ENCODE peak calls at places on chromosomes 16 and 17, in nine cellular contexts. One of them, this sample, is unnamed. For H3K4me1, the result is how much of the 10 kb centered on the place peaks cover.

GRCh38 chr16:58409316-58409973 is 17.2 kb downstream of the GINS3 start:
- DNase-seq in Peyer's patch: no peak
- DNase-seq in psoas muscle: no peak
- DNase-seq in tibial nerve: peak
- DNase-seq in cardiac muscle cell: no peak
- DNase-seq in CD4-positive, CD25-positive, alpha-beta regulatory T cell: no peak
- DNase-seq in adipocyte: peak
- DNase-seq in CD8-positive, alpha-beta T cell: no peak
- DNase-seq in effector memory CD4-positive, alpha-beta T cell: no peak
- DNase-seq in this sample: no peak

GRCh38 chr17:69062860-69063621 is 2.3 kb upstream of the ABCA9 start:
- DNase-seq in adipocyte: no peak
- DNase-seq in tibial nerve: no peak
- DNase-seq in effector memory CD4-positive, alpha-beta T cell: no peak
- DNase-seq in CD4-positive, CD25-positive, alpha-beta regulatory T cell: no peak
- DNase-seq in CD8-positive, alpha-beta T cell: no peak
- DNase-seq in Peyer's patch: no peak
- DNase-seq in cardiac muscle cell: no peak
- DNase-seq in psoas muscle: no peak
- DNase-seq in this sample: no peak

GRCh38 chr17:49959183-49959935 is 9.6 kb upstream of the DLX4 start:
- DNase-seq in cardiac muscle cell: no peak
- DNase-seq in CD8-positive, alpha-beta T cell: no peak
- DNase-seq in tibial nerve: no peak
- DNase-seq in psoas muscle: no peak
- DNase-seq in adipocyte: no peak
- DNase-seq in Peyer's patch: no peak
- DNase-seq in CD4-positive, CD25-positive, alpha-beta regulatory T cell: no peak
- DNase-seq in effector memory CD4-positive, alpha-beta T cell: no peak
- DNase-seq in this sample: no peak

GRCh38 chr16:78249056-78249455 is 149.6 kb downstream of the WWOX start:
- DNase-seq in psoas muscle: no peak
- DNase-seq in CD4-positive, CD25-positive, alpha-beta regulatory T cell: no peak
- DNase-seq in adipocyte: no peak
- DNase-seq in CD8-positive, alpha-beta T cell: no peak
- DNase-seq in effector memory CD4-positive, alpha-beta T cell: no peak
- DNase-seq in cardiac muscle cell: peak
- DNase-seq in tibial nerve: no peak
- DNase-seq in Peyer's patch: no peak
- DNase-seq in this sample: no peak

GRCh38 chr16:11224894-11225676 is 30.9 kb downstream of the SOCS1 start:
- DNase-seq in Peyer's patch: no peak
- DNase-seq in tibial nerve: no peak
- DNase-seq in CD4-positive, CD25-positive, alpha-beta regulatory T cell: peak
- DNase-seq in psoas muscle: peak
- DNase-seq in adipocyte: no peak
- DNase-seq in CD8-positive, alpha-beta T cell: peak
- DNase-seq in effector memory CD4-positive, alpha-beta T cell: peak
- DNase-seq in cardiac muscle cell: no peak
- DNase-seq in this sample: peak

GRCh38 chr17:78130080-78130438 is 512 bp upstream of the TMC8 start:
- DNase-seq in adipocyte: no peak
- DNase-seq in psoas muscle: no peak
- DNase-seq in cardiac muscle cell: no peak
- DNase-seq in effector memory CD4-positive, alpha-beta T cell: no peak
- DNase-seq in Peyer's patch: no peak
- DNase-seq in tibial nerve: no peak
- DNase-seq in CD8-positive, alpha-beta T cell: peak
- DNase-seq in CD4-positive, CD25-positive, alpha-beta regulatory T cell: no peak
- DNase-seq in this sample: peak

GRCh38 chr16:55478827-55479559 is at the start of gene MMP2:
- DNase-seq in tibial nerve: peak
- DNase-seq in Peyer's patch: no peak
- DNase-seq in CD8-positive, alpha-beta T cell: no peak
- DNase-seq in CD4-positive, CD25-positive, alpha-beta regulatory T cell: no peak
- DNase-seq in cardiac muscle cell: peak
- DNase-seq in psoas muscle: peak
- DNase-seq in adipocyte: peak
- DNase-seq in effector memory CD4-positive, alpha-beta T cell: no peak
- DNase-seq in this sample: no peak

GRCh38 chr16:50928065-50928464 is 186.2 kb downstream of the CYLD start:
- DNase-seq in CD8-positive, alpha-beta T cell: no peak
- DNase-seq in CD4-positive, CD25-positive, alpha-beta regulatory T cell: no peak
- DNase-seq in Peyer's patch: no peak
- DNase-seq in adipocyte: no peak
- DNase-seq in tibial nerve: no peak
- DNase-seq in effector memory CD4-positive, alpha-beta T cell: no peak
- DNase-seq in cardiac muscle cell: no peak
- DNase-seq in psoas muscle: no peak
- DNase-seq in this sample: no peak

GRCh38 chr17:8264320-8264719 is 15.2 kb downstream of the PFAS start:
- DNase-seq in CD8-positive, alpha-beta T cell: no peak
- DNase-seq in Peyer's patch: no peak
- DNase-seq in tibial nerve: no peak
- DNase-seq in cardiac muscle cell: no peak
- DNase-seq in psoas muscle: no peak
- DNase-seq in adipocyte: no peak
- DNase-seq in CD4-positive, CD25-positive, alpha-beta regulatory T cell: no peak
- DNase-seq in effector memory CD4-positive, alpha-beta T cell: no peak
- DNase-seq in this sample: no peak

GRCh38 chr17:82333279-82334171 is at the start of gene SECTM1:
- DNase-seq in Peyer's patch: peak
- DNase-seq in adipocyte: peak
- DNase-seq in effector memory CD4-positive, alpha-beta T cell: no peak
- DNase-seq in CD4-positive, CD25-positive, alpha-beta regulatory T cell: no peak
- DNase-seq in cardiac muscle cell: no peak
- DNase-seq in tibial nerve: peak
- DNase-seq in psoas muscle: no peak
- DNase-seq in CD8-positive, alpha-beta T cell: peak
- DNase-seq in this sample: no peak

DNA sequence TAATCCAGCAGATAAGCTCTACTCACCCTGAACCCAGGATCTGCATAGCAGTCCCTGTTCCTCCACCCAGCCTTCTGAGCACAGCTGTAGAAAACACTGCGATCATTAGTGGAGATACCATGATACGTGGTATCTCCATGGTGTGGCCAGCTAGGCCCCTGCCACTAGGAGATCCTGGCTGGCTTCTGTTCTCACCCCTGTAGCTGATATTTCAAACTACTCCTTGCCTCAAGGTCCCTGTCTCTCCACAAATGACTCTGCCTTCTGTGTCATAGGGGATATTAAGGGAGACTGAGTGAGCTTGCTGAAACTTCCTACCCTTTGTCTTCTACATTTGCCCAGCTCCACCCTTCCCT is 44.3 kb downstream of the ERN1 start:
- DNase-seq in cardiac muscle cell: no peak
- DNase-seq in effector memory CD4-positive, alpha-beta T cell: no peak
- DNase-seq in CD4-positive, CD25-positive, alpha-beta regulatory T cell: no peak
- DNase-seq in CD8-positive, alpha-beta T cell: no peak
- DNase-seq in adipocyte: no peak
- DNase-seq in psoas muscle: no peak
- DNase-seq in tibial nerve: no peak
- DNase-seq in Peyer's patch: no peak
- DNase-seq in this sample: no peak
- H3K4me1 ChIP-seq in cardiac muscle cell: under half
- H3K4me1 ChIP-seq in effector memory CD4-positive, alpha-beta T cell: half or more
- H3K4me1 ChIP-seq in CD4-positive, CD25-positive, alpha-beta regulatory T cell: under half
- H3K4me1 ChIP-seq in CD8-positive, alpha-beta T cell: under half
- H3K4me1 ChIP-seq in adipocyte: under half
- H3K4me1 ChIP-seq in psoas muscle: under half
- H3K4me1 ChIP-seq in tibial nerve: under half
- H3K4me1 ChIP-seq in Peyer's patch: under half
- H3K4me1 ChIP-seq in this sample: half or more

GRCh38 chr17:17752822-17753448 is 71.7 kb downstream of the RAI1 start:
- DNase-seq in Peyer's patch: no peak
- DNase-seq in tibial nerve: no peak
- DNase-seq in effector memory CD4-positive, alpha-beta T cell: no peak
- DNase-seq in cardiac muscle cell: no peak
- DNase-seq in CD8-positive, alpha-beta T cell: no peak
- DNase-seq in CD4-positive, CD25-positive, alpha-beta regulatory T cell: no peak
- DNase-seq in psoas muscle: no peak
- DNase-seq in adipocyte: peak
- DNase-seq in this sample: no peak
- H3K4me1 ChIP-seq in Peyer's patch: under half
- H3K4me1 ChIP-seq in tibial nerve: under half
- H3K4me1 ChIP-seq in effector memory CD4-positive, alpha-beta T cell: half or more
- H3K4me1 ChIP-seq in cardiac muscle cell: under half
- H3K4me1 ChIP-seq in CD8-positive, alpha-beta T cell: half or more
- H3K4me1 ChIP-seq in CD4-positive, CD25-positive, alpha-beta regulatory T cell: half or more
- H3K4me1 ChIP-seq in psoas muscle: under half
- H3K4me1 ChIP-seq in adipocyte: under half
- H3K4me1 ChIP-seq in this sample: under half

DNA sequence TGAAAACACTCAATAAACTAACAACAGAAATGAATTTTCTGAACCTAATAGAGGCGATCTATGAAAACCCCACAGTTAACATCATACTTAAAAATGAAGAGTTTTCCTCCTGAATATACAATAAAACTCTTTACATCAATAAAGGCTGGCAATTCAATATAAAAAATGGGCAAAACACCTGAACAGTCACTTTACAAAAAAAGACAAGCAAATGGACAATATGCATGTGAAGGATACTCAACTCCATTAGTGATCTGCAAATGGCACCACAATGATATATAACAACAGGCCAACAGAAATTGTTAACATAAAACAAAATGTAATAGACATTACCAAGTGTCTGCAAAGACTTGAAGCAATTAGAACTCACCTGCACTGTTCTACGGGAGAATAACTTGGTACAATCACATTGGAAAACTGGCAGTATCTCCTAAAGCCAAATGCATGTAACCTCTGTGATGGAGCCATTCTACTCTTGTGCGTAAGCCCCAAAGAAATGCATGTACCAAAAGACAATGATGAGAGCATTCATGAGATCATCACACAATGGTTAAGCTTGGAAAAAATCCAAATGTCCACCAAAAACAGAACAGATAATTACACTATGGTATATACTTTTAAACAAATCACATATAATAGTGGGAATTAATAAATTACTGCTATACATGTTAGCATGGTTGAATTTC is 433.4 kb upstream of the MAF start:
- DNase-seq in CD4-positive, CD25-positive, alpha-beta regulatory T cell: no peak
- DNase-seq in effector memory CD4-positive, alpha-beta T cell: no peak
- DNase-seq in CD8-positive, alpha-beta T cell: no peak
- DNase-seq in tibial nerve: no peak
- DNase-seq in psoas muscle: no peak
- DNase-seq in Peyer's patch: no peak
- DNase-seq in adipocyte: no peak
- DNase-seq in cardiac muscle cell: no peak
- DNase-seq in this sample: no peak
- H3K4me1 ChIP-seq in CD4-positive, CD25-positive, alpha-beta regulatory T cell: under half
- H3K4me1 ChIP-seq in effector memory CD4-positive, alpha-beta T cell: under half
- H3K4me1 ChIP-seq in CD8-positive, alpha-beta T cell: under half
- H3K4me1 ChIP-seq in tibial nerve: under half
- H3K4me1 ChIP-seq in psoas muscle: under half
- H3K4me1 ChIP-seq in Peyer's patch: under half
- H3K4me1 ChIP-seq in adipocyte: under half
- H3K4me1 ChIP-seq in cardiac muscle cell: under half
- H3K4me1 ChIP-seq in this sample: under half

GRCh38 chr17:47916489-47917208 is 20.6 kb downstream of the SP2 start:
- DNase-seq in adipocyte: no peak
- DNase-seq in cardiac muscle cell: no peak
- DNase-seq in psoas muscle: no peak
- DNase-seq in effector memory CD4-positive, alpha-beta T cell: no peak
- DNase-seq in Peyer's patch: no peak
- DNase-seq in CD4-positive, CD25-positive, alpha-beta regulatory T cell: no peak
- DNase-seq in tibial nerve: no peak
- DNase-seq in CD8-positive, alpha-beta T cell: no peak
- DNase-seq in this sample: no peak

GRCh38 chr17:47914296-47914948 is 18.4 kb downstream of the SP2 start:
- DNase-seq in tibial nerve: no peak
- DNase-seq in CD4-positive, CD25-positive, alpha-beta regulatory T cell: no peak
- DNase-seq in psoas muscle: no peak
- DNase-seq in effector memory CD4-positive, alpha-beta T cell: no peak
- DNase-seq in CD8-positive, alpha-beta T cell: no peak
- DNase-seq in Peyer's patch: no peak
- DNase-seq in adipocyte: no peak
- DNase-seq in cardiac muscle cell: no peak
- DNase-seq in this sample: no peak

GRCh38 chr17:47917581-47917980 is 21.5 kb downstream of the SP2 start:
- DNase-seq in adipocyte: no peak
- DNase-seq in cardiac muscle cell: no peak
- DNase-seq in effector memory CD4-positive, alpha-beta T cell: no peak
- DNase-seq in CD4-positive, CD25-positive, alpha-beta regulatory T cell: no peak
- DNase-seq in CD8-positive, alpha-beta T cell: no peak
- DNase-seq in psoas muscle: no peak
- DNase-seq in Peyer's patch: no peak
- DNase-seq in tibial nerve: no peak
- DNase-seq in this sample: no peak

GRCh38 chr17:47915667-47916242 is 19.7 kb downstream of the SP2 start:
- DNase-seq in Peyer's patch: no peak
- DNase-seq in effector memory CD4-positive, alpha-beta T cell: no peak
- DNase-seq in cardiac muscle cell: no peak
- DNase-seq in adipocyte: no peak
- DNase-seq in psoas muscle: peak
- DNase-seq in CD8-positive, alpha-beta T cell: no peak
- DNase-seq in tibial nerve: no peak
- DNase-seq in CD4-positive, CD25-positive, alpha-beta regulatory T cell: no peak
- DNase-seq in this sample: no peak

GRCh38 chr17:47913050-47913449 is 17.0 kb downstream of the SP2 start:
- DNase-seq in Peyer's patch: no peak
- DNase-seq in adipocyte: no peak
- DNase-seq in tibial nerve: no peak
- DNase-seq in psoas muscle: no peak
- DNase-seq in CD4-positive, CD25-positive, alpha-beta regulatory T cell: no peak
- DNase-seq in effector memory CD4-positive, alpha-beta T cell: no peak
- DNase-seq in CD8-positive, alpha-beta T cell: no peak
- DNase-seq in cardiac muscle cell: no peak
- DNase-seq in this sample: no peak
- H3K4me1 ChIP-seq in Peyer's patch: under half
- H3K4me1 ChIP-seq in adipocyte: under half
- H3K4me1 ChIP-seq in tibial nerve: under half
- H3K4me1 ChIP-seq in psoas muscle: under half
- H3K4me1 ChIP-seq in CD4-positive, CD25-positive, alpha-beta regulatory T cell: under half
- H3K4me1 ChIP-seq in effector memory CD4-positive, alpha-beta T cell: under half
- H3K4me1 ChIP-seq in CD8-positive, alpha-beta T cell: under half
- H3K4me1 ChIP-seq in cardiac muscle cell: under half
- H3K4me1 ChIP-seq in this sample: under half

DNA sequence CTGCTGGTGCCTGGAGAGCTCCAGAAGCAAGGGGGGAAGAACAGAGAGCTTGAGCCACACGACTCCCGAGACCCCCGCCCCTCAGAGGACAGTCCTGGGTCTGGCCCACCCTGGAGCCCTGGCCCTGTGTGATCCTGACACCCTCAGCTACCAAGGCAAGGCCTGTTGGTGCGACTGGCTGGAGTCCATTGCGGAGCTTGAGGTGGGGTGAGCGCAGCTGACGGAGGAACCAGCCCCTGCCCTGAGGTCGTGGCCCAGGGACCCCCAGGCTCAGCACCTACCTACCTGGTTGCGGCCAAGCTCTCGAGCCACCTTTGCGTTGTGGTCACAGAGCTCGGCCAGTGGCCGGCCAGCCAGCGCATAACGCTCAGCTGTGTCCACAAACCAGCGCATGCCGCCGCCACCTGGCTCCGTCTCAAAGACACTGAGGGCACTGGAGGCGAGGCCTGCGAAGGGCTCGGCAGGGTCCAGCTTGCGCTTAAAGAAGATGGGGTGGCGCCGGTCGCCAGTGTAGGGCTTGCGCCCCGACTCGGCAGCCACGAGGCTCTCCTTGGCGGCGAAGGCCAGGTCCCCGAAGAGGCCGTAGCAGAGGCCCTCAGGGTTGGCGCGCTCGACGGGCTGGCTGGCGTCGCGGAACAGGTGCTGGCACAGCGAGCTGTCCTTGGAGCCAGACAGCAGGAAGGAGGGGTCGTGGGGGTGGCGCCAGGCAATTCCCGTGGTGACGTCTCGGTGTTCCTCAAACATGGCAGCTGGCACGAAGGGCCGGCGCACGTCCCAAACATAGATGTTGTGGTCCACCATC is 2.5 kb upstream of the JMJD8 start:
- DNase-seq in Peyer's patch: no peak
- DNase-seq in psoas muscle: no peak
- DNase-seq in adipocyte: no peak
- DNase-seq in tibial nerve: no peak
- DNase-seq in CD4-positive, CD25-positive, alpha-beta regulatory T cell: no peak
- DNase-seq in effector memory CD4-positive, alpha-beta T cell: no peak
- DNase-seq in cardiac muscle cell: no peak
- DNase-seq in CD8-positive, alpha-beta T cell: no peak
- DNase-seq in this sample: no peak
- H3K4me1 ChIP-seq in Peyer's patch: under half
- H3K4me1 ChIP-seq in psoas muscle: half or more
- H3K4me1 ChIP-seq in adipocyte: under half
- H3K4me1 ChIP-seq in tibial nerve: under half
- H3K4me1 ChIP-seq in CD4-positive, CD25-positive, alpha-beta regulatory T cell: under half
- H3K4me1 ChIP-seq in effector memory CD4-positive, alpha-beta T cell: under half
- H3K4me1 ChIP-seq in cardiac muscle cell: under half
- H3K4me1 ChIP-seq in CD8-positive, alpha-beta T cell: under half
- H3K4me1 ChIP-seq in this sample: under half